ENCODE peak calls at places on chromosomes 5 and 9, in six cellular contexts. F is pancreas, W is osteoblast, N is heart left ventricle, Y is fibroblast of lung, P is left lung. U is an unnamed sample.

GRCh38 chr5:10452768-10453331 is 11.2 kb downstream of the ROPN1L start:
- DNase-seq in Y (peak), F (no peak), P (no peak), W (peak), N (no peak), U (peak)

GRCh38 chr9:35110327-35110758 is 5.3 kb downstream of the ATOSB start:
- DNase-seq in F (no peak), P (no peak), W (peak), Y (peak), N (no peak), U (peak)

GRCh38 chr5:172175263-172175719 is 12.7 kb downstream of the STK10 start:
- DNase-seq in P (peak), F (no peak), N (peak), W (no peak), Y (no peak), U (no peak)

GRCh38 chr5:128290152-128290858 is 206.7 kb downstream of the SLC12A2 start:
- DNase-seq in W (peak), N (no peak), P (no peak), F (no peak), Y (peak), U (peak)

GRCh38 chr5:158320934-158321333 is 462.0 kb upstream of the CLINT1 start:
- DNase-seq in Y (no peak), F (no peak), W (no peak), P (no peak), N (no peak), U (no peak)

GRCh38 chr5:133384120-133384855 is 228.1 kb downstream of the FSTL4 start:
- DNase-seq in N (no peak), P (no peak), W (no peak), Y (no peak), F (no peak), U (no peak)

GRCh38 chr5:73983661-73984060 is 357.7 kb downstream of the ARHGEF28 start:
- DNase-seq in F (no peak), W (no peak), Y (no peak), N (no peak), P (no peak), U (no peak)

GRCh38 chr5:91136271-91136670 is 246.8 kb downstream of the ARRDC3 start:
- DNase-seq in Y (peak), N (no peak), W (no peak), P (no peak), F (no peak), U (peak)

GRCh38 chr5:150540615-150541396 is 32.9 kb downstream of the NDST1 start:
- DNase-seq in P (peak), W (peak), F (no peak), Y (peak), N (peak), U (peak)

GRCh38 chr5:33524476-33524875 is 83.7 kb downstream of the TARS1 start:
- DNase-seq in N (no peak), Y (no peak), W (no peak), P (no peak), F (no peak), U (no peak)

GRCh38 chr5:82347213-82347947 is 69.2 kb upstream of the RPS23 start:
- DNase-seq in N (no peak), Y (peak), F (no peak), P (peak), W (peak), U (peak)

GRCh38 chr9:131707050-131707449 is 32.8 kb downstream of the RAPGEF1 start:
- DNase-seq in N (no peak), W (no peak), Y (no peak), F (no peak), P (no peak), U (no peak)

GRCh38 chr5:6399978-6400910 is 21.9 kb upstream of the MED10 start:
- DNase-seq in Y (peak), P (no peak), W (no peak), N (no peak), F (no peak), U (peak)

GRCh38 chr5:30846171-30846570 is 347.3 kb upstream of the CDH6 start:
- DNase-seq in N (no peak), Y (peak), P (no peak), W (no peak), F (no peak), U (peak)

GRCh38 chr9:135703726-135704125 is 1.7 kb downstream of the KCNT1 start:
- DNase-seq in W (peak), F (no peak), P (no peak), Y (no peak), N (no peak), U (no peak)

GRCh38 chr9:2857564-2858198 is 13.8 kb upstream of the PUM3 start:
- DNase-seq in Y (peak), N (peak), W (peak), F (peak), P (peak), U (peak)

GRCh38 chr5:180704362-180704761 is 35.5 kb downstream of the OR2Y1 start:
- DNase-seq in N (no peak), Y (peak), P (no peak), F (no peak), W (no peak), U (no peak)

GRCh38 chr5:69462170-69462569 is 30.4 kb upstream of the OCLN start:
- DNase-seq in Y (no peak), P (no peak), W (no peak), F (no peak), N (no peak), U (no peak)

GRCh38 chr9:17863213-17863883 is 284.5 kb downstream of the SH3GL2 start:
- DNase-seq in W (no peak), F (no peak), P (no peak), Y (no peak), N (no peak), U (no peak)

GRCh38 chr9:91214086-91214485 is 147.6 kb downstream of the AUH start:
- DNase-seq in W (no peak), N (no peak), P (no peak), F (no peak), Y (peak), U (peak)

GRCh38 chr9:77604316-77604715 is 43.8 kb downstream of the GNA14 start:
- DNase-seq in W (no peak), F (no peak), N (no peak), Y (peak), P (no peak), U (no peak)

GRCh38 chr5:112975721-112976431 is 722 bp upstream of the DCP2 start:
- DNase-seq in N (no peak), Y (no peak), F (no peak), P (no peak), W (no peak), U (no peak)

GRCh38 chr5:54360925-54361662 is 50.7 kb upstream of the ARL15 start:
- DNase-seq in W (no peak), P (no peak), F (no peak), Y (peak), N (no peak), U (no peak)

GRCh38 chr9:131865446-131866195 is 125.7 kb upstream of the RAPGEF1 start:
- DNase-seq in P (no peak), N (no peak), Y (no peak), F (no peak), W (no peak), U (no peak)

GRCh38 chr5:120683580-120683979 is 219.5 kb downstream of the PRR16 start:
- DNase-seq in F (no peak), Y (peak), W (peak), N (no peak), P (no peak), U (peak)

GRCh38 chr5:120684213-120684612 is 220.1 kb downstream of the PRR16 start:
- DNase-seq in P (no peak), F (no peak), N (no peak), Y (peak), W (no peak), U (peak)

GRCh38 chr5:120682851-120683250 is 218.8 kb downstream of the PRR16 start:
- DNase-seq in P (no peak), W (peak), F (no peak), Y (peak), N (no peak), U (peak)

GRCh38 chr5:120690621-120691407 is 226.7 kb downstream of the PRR16 start:
- DNase-seq in P (no peak), F (no peak), Y (no peak), N (no peak), W (peak), U (no peak)

GRCh38 chr5:120684749-120685415 is 220.8 kb downstream of the PRR16 start:
- DNase-seq in Y (peak), N (no peak), P (no peak), W (peak), F (no peak), U (peak)
- TF ChIP-seq CTCF in Y (peak), N (no peak), P (no peak), W (peak), F (no peak), U (peak)

GRCh38 chr5:160262151-160262550 is 32.8 kb downstream of the FABP6 start:
- DNase-seq in W (no peak), N (no peak), F (no peak), P (no peak), Y (no peak), U (no peak)
- H3K4me3 ChIP-seq in W (no peak), N (no peak), F (no peak), P (no peak), Y (no peak), U (no peak)

GRCh38 chr9:114047717-114048116 is 30.4 kb downstream of the AMBP start:
- DNase-seq in N (no peak), P (no peak), F (no peak), Y (no peak), W (peak), U (no peak)
- TF ChIP-seq CTCF in N (no peak), P (peak), F (no peak), Y (no peak), W (peak), U (peak)

GRCh38 chr5:87649455-87649854 is 236.7 kb upstream of the CCNH start:
- DNase-seq in W (no peak), Y (peak), P (no peak), F (no peak), N (no peak), U (peak)
- H3K4me3 ChIP-seq in W (no peak), Y (no peak), P (no peak), F (no peak), N (no peak), U (no peak)

U was measured in astrocyte of the spinal cord.